ENCODE peak calls at places on chromosomes 4 and X, in ten cellular contexts. M, E, L, J, P, U, D, Y, B and N are unnamed samples.

GRCh38 chrX:123860983-123861382 is 1.1 kb downstream of the XIAP start:
- DNase-seq in M (no peak), B (no peak), U (no peak), E (no peak), J (no peak), P (no peak), D (no peak), L (peak), Y (no peak), N (no peak)

GRCh38 chrX:97563531-97564133 is 679.9 kb downstream of the RPA4 start:
- DNase-seq in D (no peak), Y (no peak), M (peak), U (peak), E (peak), P (peak), J (peak), L (peak), B (peak), N (no peak)

GRCh38 chr4:184514121-184514988 is 40.0 kb upstream of the IRF2 start:
- DNase-seq in M (peak), D (peak), L (peak), E (peak), J (peak), Y (no peak), P (peak), U (no peak), B (peak), N (no peak)

GRCh38 chrX:153381684-153382532 is 19.2 kb downstream of the PNMA6E start:
- DNase-seq in D (no peak), J (peak), U (peak), P (peak), M (peak), Y (peak), B (peak), L (peak), E (no peak), N (no peak)

GRCh38 chrX:40318076-40318475 is 220.3 kb upstream of the BCOR start:
- DNase-seq in U (no peak), J (no peak), Y (no peak), P (no peak), M (no peak), B (no peak), D (no peak), E (no peak), L (no peak), N (no peak)

GRCh38 chrX:25600776-25601175 is 537.4 kb upstream of the MAGEB18 start:
- DNase-seq in Y (no peak), J (no peak), U (no peak), D (no peak), B (no peak), M (peak), E (no peak), L (no peak), P (no peak), N (no peak)

GRCh38 chr4:186820371-186820990 is 96.8 kb upstream of the FAT1 start:
- DNase-seq in D (no peak), U (no peak), E (no peak), M (no peak), P (peak), B (no peak), J (no peak), L (no peak), Y (no peak), N (no peak)

GRCh38 chrX:103919336-103919682 is 43.1 kb upstream of the TMSB15B start:
- DNase-seq in Y (no peak), L (peak), U (no peak), J (no peak), M (no peak), B (no peak), D (no peak), P (peak), E (no peak), N (no peak)

GRCh38 chrX:109927663-109928273 is 75.1 kb upstream of the TMEM164 start:
- DNase-seq in D (no peak), L (no peak), B (no peak), P (no peak), M (no peak), U (no peak), E (no peak), J (no peak), Y (peak), N (no peak)

GRCh38 chr4:26985836-26986235 is 125.2 kb downstream of the STIM2 start:
- DNase-seq in L (no peak), U (peak), P (no peak), M (no peak), Y (no peak), B (no peak), D (no peak), E (no peak), J (no peak), N (no peak)

GRCh38 chrX:106999002-106999975 is 723 bp downstream of the MORC4 start:
- DNase-seq in E (peak), M (peak), J (peak), D (peak), L (peak), B (no peak), P (peak), U (peak), Y (peak), N (no peak)

GRCh38 chr4:107800686-107801085 is 24.0 kb upstream of the SGMS2 start:
- DNase-seq in J (no peak), U (no peak), B (no peak), P (no peak), L (no peak), Y (no peak), D (no peak), M (no peak), E (no peak), N (no peak)

GRCh38 chr4:184343400-184344177 is 125.9 kb upstream of the ENPP6 start:
- DNase-seq in B (peak), E (no peak), Y (peak), L (peak), U (peak), J (peak), D (peak), M (peak), P (peak), N (no peak)